ENCODE peak calls at places on chromosome 17, in seven cellular contexts. O is OCI-LY7, C is epithelial cell of esophagus, Y is GM12878, G is testis, N is Peyer's patch, R is nephron progenitor cell. J is an unnamed sample.

GRCh38 chr17:82905130-82905529 is 65.3 kb upstream of the ZNF750 start:
- DNase-seq in O (no peak), C (no peak), Y (no peak), R (no peak), G (no peak), N (no peak), J (no peak)

GRCh38 chr17:78596871-78597635 is 19.9 kb upstream of the DNAH17 start:
- DNase-seq in C (no peak), R (no peak), O (no peak), G (no peak), Y (no peak), N (no peak), J (no peak)

GRCh38 chr17:77531641-77532040 is 390.9 kb downstream of the SEC14L1 start:
- DNase-seq in R (no peak), O (no peak), C (no peak), N (no peak), G (no peak), Y (no peak), J (no peak)

GRCh38 chr17:5131146-5131715 is 15.4 kb downstream of the USP6 start:
- DNase-seq in O (no peak), C (no peak), R (no peak), N (peak), Y (no peak), G (no peak), J (no peak)

GRCh38 chr17:82236142-82236971 is 7.5 kb downstream of the SLC16A3 start:
- DNase-seq in G (peak), C (peak), R (peak), Y (no peak), O (peak), N (peak), J (no peak)

GRCh38 chr17:49071106-49071505 is 61.5 kb upstream of the B4GALNT2 start:
- DNase-seq in R (no peak), O (no peak), C (no peak), Y (no peak), G (no peak), N (no peak), J (no peak)

GRCh38 chr17:17387461-17388362 is 84.5 kb downstream of the NT5M start:
- DNase-seq in Y (no peak), R (peak), C (peak), N (peak), G (no peak), O (peak), J (no peak)

GRCh38 chr17:38673714-38674012 is 1.1 kb downstream of the EPOP start:
- DNase-seq in O (no peak), N (peak), G (no peak), C (no peak), R (peak), Y (no peak), J (no peak)

GRCh38 chr17:1888741-1889140 is 58.9 kb downstream of the RPA1 start:
- DNase-seq in G (no peak), O (no peak), Y (no peak), R (no peak), N (no peak), C (no peak), J (no peak)

GRCh38 chr17:82917656-82918345 is 78.0 kb upstream of the ZNF750 start:
- DNase-seq in R (peak), C (no peak), Y (no peak), N (no peak), O (peak), G (no peak), J (no peak)

GRCh38 chr17:57256708-57257112 is 387 bp downstream of the MSI2 start:
- DNase-seq in G (peak), R (no peak), C (peak), O (peak), Y (no peak), N (peak), J (no peak)

GRCh38 chr17:64786337-64786736 is 124.2 kb upstream of the SMURF2 start:
- DNase-seq in O (no peak), G (no peak), C (peak), R (no peak), Y (no peak), N (peak), J (no peak)

DNA sequence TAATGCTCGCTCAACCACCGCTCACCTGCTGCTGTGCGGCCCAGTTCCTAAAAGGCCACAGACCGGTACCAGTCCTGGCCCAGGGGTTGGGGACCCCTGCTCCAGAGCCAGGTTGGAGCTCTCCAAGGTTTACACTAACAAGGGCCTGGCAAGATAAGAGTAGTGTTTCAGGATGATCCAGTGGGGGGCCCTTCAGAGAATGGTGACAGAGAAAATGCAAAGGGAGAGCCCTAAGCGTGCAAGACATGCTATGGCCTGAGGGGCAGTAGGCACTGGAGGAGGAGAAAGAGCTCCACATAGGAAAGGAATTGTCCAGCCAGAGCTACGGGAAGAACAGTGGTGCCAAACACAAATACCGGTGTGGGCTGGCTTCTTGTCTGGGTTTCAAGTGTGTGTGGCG is 233.4 kb downstream of the STX8 start:
- DNase-seq in R (no peak), C (no peak), N (no peak), Y (no peak), O (no peak), G (no peak), J (no peak)
- TF ChIP-seq CTCF in R (no peak), C (no peak), N (no peak), Y (no peak), O (no peak), G (no peak), J (no peak)

GRCh38 chr17:7852919-7853692 is 1.8 kb upstream of the TMEM88 start:
- DNase-seq in Y (no peak), N (peak), O (no peak), C (no peak), R (no peak), G (no peak), J (no peak)
- TF ChIP-seq CTCF in Y (peak), N (no peak), O (no peak), C (no peak), R (no peak), G (no peak), J (no peak)

DNA sequence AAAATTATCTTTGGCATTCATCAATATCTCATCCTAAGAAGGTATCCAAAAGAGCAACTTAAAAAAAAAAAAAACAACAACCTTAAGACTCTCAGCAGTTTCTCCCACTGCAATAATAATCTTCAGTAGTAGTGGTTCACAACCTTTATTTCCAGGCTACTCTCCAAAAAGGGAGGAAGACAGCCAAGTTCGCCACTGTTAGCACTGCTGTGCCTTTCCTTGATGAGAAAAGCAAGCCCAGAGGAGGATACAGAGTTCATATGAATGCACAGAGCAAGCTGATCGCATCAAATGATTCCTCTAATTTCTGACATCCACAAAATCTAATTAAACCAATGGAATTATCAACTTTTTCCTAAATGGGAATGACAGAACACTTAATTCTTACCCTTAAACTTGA is 199.4 kb downstream of the AATF start:
- DNase-seq in R (no peak), O (no peak), N (no peak), Y (no peak), C (no peak), G (no peak), J (no peak)
- TF ChIP-seq CTCF in R (no peak), O (no peak), N (no peak), Y (no peak), C (no peak), G (no peak), J (no peak)

GRCh38 chr17:9509236-9509813 is 66.3 kb downstream of the STX8 start:
- DNase-seq in Y (no peak), N (no peak), C (no peak), O (no peak), R (no peak), G (no peak), J (no peak)
- TF ChIP-seq CTCF in Y (no peak), N (no peak), C (no peak), O (no peak), R (no peak), G (no peak), J (no peak)

J was measured in kidney epithelial cell.